ENCODE peak calls at places on chromosomes 7 and 10, in seven cellular contexts. E is H7, D is tibial nerve, F is colonic mucosa, W is tibial artery, X is kidney, T is stomach. I is an unnamed sample. For H3K36me3, the result is how much of the 10 kb centered on the place peaks cover.

GRCh38 chr7:95794917-95795515 is 22.7 kb downstream of the DYNC1I1 start:
- DNase-seq in D (no peak), W (no peak), T (no peak), F (no peak), E (peak), X (no peak), I (no peak)

GRCh38 chr7:157603005-157603404 is 266.2 kb downstream of the DNAJB6 start:
- DNase-seq in F (no peak), D (no peak), W (no peak), T (no peak), X (no peak), E (no peak), I (no peak)

GRCh38 chr7:94338921-94339371 is 55.7 kb upstream of the COL1A2 start:
- DNase-seq in W (no peak), X (no peak), T (no peak), D (no peak), F (no peak), E (no peak), I (no peak)

GRCh38 chr10:108204528-108205313 is 1040.2 kb upstream of the SORCS1 start:
- DNase-seq in E (peak), W (no peak), D (no peak), T (no peak), F (no peak), X (no peak), I (no peak)

GRCh38 chr10:16689227-16689626 is 128.0 kb downstream of the RSU1 start:
- DNase-seq in X (no peak), E (no peak), W (no peak), D (no peak), T (no peak), F (no peak), I (no peak)

GRCh38 chr10:128843972-128844371 is 623.1 kb upstream of the MGMT start:
- DNase-seq in T (no peak), E (no peak), W (no peak), X (no peak), F (no peak), D (no peak), I (no peak)

GRCh38 chr7:127905491-127906330 is 125.5 kb downstream of the LRRC4 start:
- DNase-seq in D (no peak), F (no peak), T (no peak), W (no peak), X (no peak), E (no peak), I (no peak)

GRCh38 chr7:25708211-25708610 is 443.8 kb upstream of the NFE2L3 start:
- DNase-seq in F (no peak), W (no peak), E (no peak), D (no peak), T (no peak), X (no peak), I (no peak)

GRCh38 chr10:15624405-15625191 is 95.1 kb downstream of the ITGA8 start:
- DNase-seq in E (no peak), X (no peak), D (no peak), F (no peak), T (no peak), W (peak), I (no peak)

GRCh38 chr10:100743626-100744135 is 1.7 kb upstream of the PAX2 start:
- DNase-seq in D (no peak), E (peak), X (peak), T (peak), W (no peak), F (no peak), I (peak)

GRCh38 chr10:17122052-17122451 is 7.6 kb downstream of the CUBN start:
- DNase-seq in E (no peak), X (no peak), W (no peak), D (no peak), T (no peak), F (no peak), I (no peak)

GRCh38 chr10:120426306-120426705 is 30.7 kb upstream of the PLPP4 start:
- DNase-seq in D (no peak), X (no peak), E (no peak), F (no peak), T (no peak), W (no peak), I (no peak)

GRCh38 chr10:64376169-64376568 is 855.0 kb downstream of the REEP3 start:
- DNase-seq in D (no peak), X (no peak), E (peak), F (no peak), T (no peak), W (no peak), I (no peak)

GRCh38 chr7:17090751-17091150 is 207.7 kb upstream of the AHR start:
- DNase-seq in W (no peak), E (no peak), F (no peak), D (no peak), T (no peak), X (no peak), I (no peak)

GRCh38 chr10:47176206-47176902 is 123.6 kb upstream of the GDF10 start:
- DNase-seq in E (no peak), X (no peak), F (no peak), T (no peak), D (no peak), W (no peak), I (no peak)

GRCh38 chr10:128814024-128814423 is 653.0 kb upstream of the MGMT start:
- DNase-seq in T (no peak), X (no peak), F (no peak), D (no peak), W (no peak), E (no peak), I (no peak)

GRCh38 chr10:88987243-88987726 is 3.3 kb upstream of the FAS start:
- DNase-seq in E (no peak), T (no peak), F (no peak), D (no peak), X (no peak), W (no peak), I (no peak)

GRCh38 chr7:141534757-141535737 is 16.2 kb upstream of the AGK start:
- DNase-seq in X (no peak), F (no peak), D (no peak), E (no peak), T (no peak), W (no peak), I (no peak)

GRCh38 chr7:14833707-14834106 is 68.8 kb downstream of the DGKB start:
- DNase-seq in T (no peak), X (no peak), W (no peak), F (no peak), D (no peak), E (no peak), I (no peak)

GRCh38 chr10:11165591-11166543 is 148.2 kb downstream of the CELF2 start:
- DNase-seq in D (peak), E (peak), F (peak), T (peak), X (peak), W (peak), I (peak)

GRCh38 chr7:40986351-40986873 is 716.5 kb downstream of the INHBA start:
- DNase-seq in F (no peak), W (no peak), D (no peak), T (no peak), X (no peak), E (no peak), I (no peak)

GRCh38 chr7:29019275-29019820 is 61.2 kb upstream of the TRIL start:
- DNase-seq in F (no peak), X (no peak), T (no peak), W (no peak), E (no peak), D (no peak), I (no peak)

GRCh38 chr7:119640861-119641260 is 632.1 kb upstream of the KCND2 start:
- DNase-seq in W (no peak), T (no peak), X (no peak), E (no peak), D (no peak), F (no peak), I (no peak)

GRCh38 chr10:94193466-94193924 is 169.2 kb downstream of the NOC3L start:
- DNase-seq in F (no peak), D (no peak), X (no peak), W (no peak), T (no peak), E (peak), I (no peak)

GRCh38 chr10:15370212-15370740 is 813 bp downstream of the FAM171A1 start:
- DNase-seq in F (peak), T (no peak), W (no peak), D (no peak), E (peak), X (peak), I (peak)

DNA sequence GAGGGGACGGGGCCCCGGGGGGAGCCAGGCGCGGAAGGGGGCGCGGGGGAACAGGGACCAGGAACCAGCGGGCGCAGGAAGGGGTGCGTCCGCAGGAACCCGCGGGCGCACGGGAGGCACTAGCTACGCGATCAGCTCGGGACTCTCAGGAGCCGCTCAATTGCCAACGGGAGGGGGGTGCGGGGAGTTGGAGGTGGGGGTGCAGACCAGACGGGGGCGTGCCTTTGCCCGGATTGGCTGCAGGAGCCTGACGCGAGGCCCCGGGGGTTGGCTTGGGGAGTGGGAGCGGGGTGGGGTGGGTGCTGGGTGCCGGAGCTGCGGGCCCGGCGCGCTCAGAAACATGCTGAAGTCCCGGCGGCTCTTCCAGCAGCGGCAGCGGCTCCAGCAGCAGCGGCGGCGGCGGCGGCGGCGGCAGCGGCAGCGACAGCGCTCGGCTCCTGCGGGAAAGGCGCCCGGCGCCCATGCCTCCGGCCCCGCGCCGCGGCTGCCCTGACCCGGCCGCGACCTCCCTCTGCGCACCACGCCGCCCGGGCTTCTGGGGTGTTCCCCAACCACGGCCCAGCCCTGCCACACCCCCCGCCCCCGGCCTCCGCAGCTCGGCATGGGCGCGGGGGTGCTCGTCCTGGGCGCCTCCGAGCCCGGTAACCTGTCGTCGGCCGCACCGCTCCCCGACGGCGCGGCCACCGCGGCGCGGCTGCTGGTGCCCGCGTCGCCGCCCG is at the start of gene ADRB1:
- DNase-seq in E (peak), X (peak), F (peak), D (peak), W (peak), T (peak), I (peak)
- H3K36me3 ChIP-seq in E (under half), X (under half), F (under half), D (under half), W (under half), T (under half), I (under half)

GRCh38 chr7:134448359-134449229 is 10.3 kb downstream of the AKR1B1 start:
- DNase-seq in W (no peak), X (no peak), D (no peak), E (no peak), T (no peak), F (no peak), I (no peak)

GRCh38 chr7:134450296-134451000 is 8.5 kb downstream of the AKR1B1 start:
- DNase-seq in W (no peak), X (no peak), F (peak), E (no peak), T (no peak), D (no peak), I (no peak)

GRCh38 chr7:134447383-134447782 is 11.5 kb downstream of the AKR1B1 start:
- DNase-seq in X (no peak), F (no peak), T (no peak), W (no peak), D (no peak), E (no peak), I (no peak)

GRCh38 chr7:134451656-134452055 is 7.2 kb downstream of the AKR1B1 start:
- DNase-seq in T (no peak), E (no peak), D (no peak), X (no peak), W (no peak), F (no peak), I (no peak)

GRCh38 chr7:134449596-134450194 is 9.2 kb downstream of the AKR1B1 start:
- DNase-seq in E (no peak), T (no peak), X (no peak), F (no peak), D (no peak), W (no peak), I (no peak)
- H3K36me3 ChIP-seq in E (under half), T (half or more), X (under half), F (under half), D (under half), W (half or more), I (under half)

DNA sequence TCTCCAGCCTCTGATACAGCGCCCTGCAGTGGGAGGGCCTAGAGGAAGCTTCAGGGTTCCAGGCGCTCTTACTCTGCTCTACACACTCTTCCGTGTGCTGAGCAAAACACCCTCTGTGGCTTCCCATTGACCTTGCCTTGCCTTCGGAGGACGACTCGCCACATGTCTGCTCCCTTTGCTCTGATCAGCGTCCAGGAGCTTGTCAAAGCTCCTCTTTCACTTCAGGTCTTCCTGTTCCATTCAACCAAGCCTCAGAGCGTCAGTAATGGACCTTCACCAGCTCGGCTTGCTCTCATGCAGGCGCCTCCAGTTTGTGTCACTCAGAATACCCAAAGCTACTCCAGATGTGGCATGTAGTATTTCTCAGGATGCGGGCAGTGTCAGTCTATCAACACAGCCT is 173.9 kb downstream of the ARID5B start:
- DNase-seq in F (no peak), X (no peak), D (no peak), W (no peak), E (no peak), T (no peak), I (no peak)
- H3K36me3 ChIP-seq in F (under half), X (under half), D (under half), W (half or more), E (under half), T (half or more), I (under half)

DNA sequence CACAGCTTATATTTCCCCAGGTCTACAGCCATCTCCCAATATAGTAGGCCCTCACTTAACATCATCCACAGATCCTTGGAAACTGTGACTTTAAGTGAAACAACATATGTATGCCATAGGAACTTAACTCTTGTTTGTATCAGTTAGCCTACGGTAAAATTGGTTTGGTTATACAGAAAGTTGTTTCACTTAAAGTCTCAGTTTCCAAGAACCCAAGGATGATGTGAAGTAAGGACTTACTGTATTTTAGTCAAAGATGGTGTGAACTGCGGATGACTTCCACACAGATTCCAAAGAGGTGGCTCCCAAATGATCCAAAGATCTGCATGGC is 56.4 kb upstream of the MRLN start:
- DNase-seq in D (no peak), T (no peak), E (no peak), X (no peak), W (no peak), F (no peak), I (no peak)
- H3K36me3 ChIP-seq in D (under half), T (half or more), E (under half), X (under half), W (half or more), F (under half), I (under half)

I was measured in pancreas.